ENCODE peak calls at places on chromosomes 2 and 18, in five cellular contexts. C is CD8-positive, alpha-beta T cell; I is 8988T; F is left colon; P is hippocampal formation. K is an unnamed sample.

GRCh38 chr2:35415282-35415681 is 940.3 kb upstream of the CRIM1 start:
- DNase-seq in I (no peak), P (no peak), F (no peak), C (no peak), K (no peak)

GRCh38 chr2:234050455-234051135 is at the start of gene SPP2:
- DNase-seq in F (no peak), P (no peak), C (no peak), I (no peak), K (no peak)

GRCh38 chr18:13381907-13382682 is 163.5 kb downstream of the LDLRAD4 start:
- DNase-seq in C (no peak), P (peak), F (peak), I (no peak), K (no peak)

GRCh38 chr2:184945306-184945705 is 347.0 kb downstream of the ZNF804A start:
- DNase-seq in I (no peak), F (no peak), P (no peak), C (no peak), K (no peak)

GRCh38 chr2:225889452-225889851 is 489.9 kb downstream of the NYAP2 start:
- DNase-seq in C (no peak), P (peak), F (peak), I (no peak), K (peak)

GRCh38 chr18:28875059-28875458 is 698.1 kb upstream of the CDH2 start:
- DNase-seq in F (no peak), C (no peak), I (no peak), P (no peak), K (peak)

GRCh38 chr18:4807495-4808293 is 352.6 kb upstream of the DLGAP1 start:
- DNase-seq in P (no peak), I (no peak), C (no peak), F (no peak), K (no peak)

GRCh38 chr2:208175069-208175842 is 11.9 kb upstream of the CRYGA start:
- DNase-seq in F (peak), C (peak), I (peak), P (peak), K (peak)

GRCh38 chr2:240899468-240899865 is 3.5 kb upstream of the MAB21L4 start:
- DNase-seq in C (no peak), F (no peak), I (no peak), P (no peak), K (no peak)

GRCh38 chr2:10252651-10253050 is 50.1 kb upstream of the HPCAL1 start:
- DNase-seq in F (no peak), P (no peak), C (no peak), I (no peak), K (no peak)

GRCh38 chr2:5368263-5368662 is 323.9 kb upstream of the SOX11 start:
- DNase-seq in P (no peak), C (no peak), F (no peak), I (no peak), K (no peak)

GRCh38 chr2:19300961-19301360 is 57.5 kb downstream of the OSR1 start:
- DNase-seq in C (no peak), P (no peak), F (no peak), I (no peak), K (no peak)

GRCh38 chr2:85604568-85605339 is 2.3 kb upstream of the TMEM150A start:
- DNase-seq in I (no peak), F (peak), P (no peak), C (no peak), K (no peak)

GRCh38 chr2:5364361-5364760 is 327.8 kb upstream of the SOX11 start:
- DNase-seq in C (no peak), F (no peak), I (no peak), P (no peak), K (no peak)